ENCODE peak calls at places on chromosomes 1 and 21, in nine cellular contexts. One of them, this sample, is unnamed.

GRCh38 chr1:7636801-7637526 is 134.1 kb upstream of the VAMP3 start:
- DNase-seq in GM23338: no peak
- DNase-seq in fibroblast of mammary gland: no peak
- DNase-seq in breast epithelium: no peak
- DNase-seq in astrocyte of the spinal cord: no peak
- DNase-seq in A549: no peak
- DNase-seq in IMR-90: no peak
- DNase-seq in DND-41: no peak
- DNase-seq in GM12878: no peak
- DNase-seq in this sample: no peak

GRCh38 chr1:25017436-25018109 is 87.5 kb upstream of the RUNX3 start:
- DNase-seq in GM23338: peak
- DNase-seq in fibroblast of mammary gland: peak
- DNase-seq in breast epithelium: no peak
- DNase-seq in astrocyte of the spinal cord: peak
- DNase-seq in A549: no peak
- DNase-seq in IMR-90: peak
- DNase-seq in DND-41: no peak
- DNase-seq in GM12878: no peak
- DNase-seq in this sample: no peak

GRCh38 chr1:201376464-201377374 is 761 bp downstream of the TNNT2 start:
- DNase-seq in GM23338: peak
- DNase-seq in fibroblast of mammary gland: peak
- DNase-seq in breast epithelium: no peak
- DNase-seq in astrocyte of the spinal cord: peak
- DNase-seq in A549: peak
- DNase-seq in IMR-90: peak
- DNase-seq in DND-41: no peak
- DNase-seq in GM12878: no peak
- DNase-seq in this sample: peak

GRCh38 chr21:31352841-31353240 is 8.8 kb upstream of the TIAM1 start:
- DNase-seq in GM23338: no peak
- DNase-seq in fibroblast of mammary gland: no peak
- DNase-seq in breast epithelium: no peak
- DNase-seq in astrocyte of the spinal cord: no peak
- DNase-seq in A549: no peak
- DNase-seq in IMR-90: no peak
- DNase-seq in DND-41: no peak
- DNase-seq in GM12878: no peak
- DNase-seq in this sample: no peak

GRCh38 chr1:236156512-236157208 is 14.3 kb downstream of the GPR137B start:
- DNase-seq in GM23338: no peak
- DNase-seq in fibroblast of mammary gland: no peak
- DNase-seq in breast epithelium: no peak
- DNase-seq in astrocyte of the spinal cord: no peak
- DNase-seq in A549: no peak
- DNase-seq in IMR-90: no peak
- DNase-seq in DND-41: no peak
- DNase-seq in GM12878: peak
- DNase-seq in this sample: peak

GRCh38 chr1:205237526-205238484 is 10.1 kb downstream of the TMCC2 start:
- DNase-seq in GM23338: no peak
- DNase-seq in fibroblast of mammary gland: no peak
- DNase-seq in breast epithelium: no peak
- DNase-seq in astrocyte of the spinal cord: no peak
- DNase-seq in A549: no peak
- DNase-seq in IMR-90: no peak
- DNase-seq in DND-41: no peak
- DNase-seq in GM12878: no peak
- DNase-seq in this sample: peak

GRCh38 chr1:55337801-55338447 is 122.8 kb upstream of the USP24 start:
- DNase-seq in GM23338: peak
- DNase-seq in fibroblast of mammary gland: peak
- DNase-seq in breast epithelium: no peak
- DNase-seq in astrocyte of the spinal cord: peak
- DNase-seq in A549: peak
- DNase-seq in IMR-90: peak
- DNase-seq in DND-41: no peak
- DNase-seq in GM12878: peak
- DNase-seq in this sample: peak

GRCh38 chr1:198687429-198687828 is 48.6 kb downstream of the PTPRC start:
- DNase-seq in GM23338: no peak
- DNase-seq in fibroblast of mammary gland: no peak
- DNase-seq in breast epithelium: no peak
- DNase-seq in astrocyte of the spinal cord: no peak
- DNase-seq in A549: no peak
- DNase-seq in IMR-90: no peak
- DNase-seq in DND-41: no peak
- DNase-seq in GM12878: no peak
- DNase-seq in this sample: no peak

GRCh38 chr1:86082183-86082582 is 74.4 kb downstream of the COL24A1 start:
- DNase-seq in GM23338: peak
- DNase-seq in fibroblast of mammary gland: peak
- DNase-seq in breast epithelium: no peak
- DNase-seq in astrocyte of the spinal cord: no peak
- DNase-seq in A549: peak
- DNase-seq in IMR-90: no peak
- DNase-seq in DND-41: no peak
- DNase-seq in GM12878: no peak
- DNase-seq in this sample: no peak

GRCh38 chr1:243924188-243924587 is 74.1 kb upstream of the AKT3 start:
- DNase-seq in GM23338: no peak
- DNase-seq in fibroblast of mammary gland: peak
- DNase-seq in breast epithelium: no peak
- DNase-seq in astrocyte of the spinal cord: peak
- DNase-seq in A549: no peak
- DNase-seq in IMR-90: peak
- DNase-seq in DND-41: no peak
- DNase-seq in GM12878: no peak
- DNase-seq in this sample: no peak

GRCh38 chr1:58649555-58649954 is 50.3 kb downstream of the MYSM1 start:
- DNase-seq in GM23338: no peak
- DNase-seq in fibroblast of mammary gland: no peak
- DNase-seq in breast epithelium: no peak
- DNase-seq in astrocyte of the spinal cord: no peak
- DNase-seq in A549: no peak
- DNase-seq in IMR-90: no peak
- DNase-seq in DND-41: no peak
- DNase-seq in GM12878: no peak
- DNase-seq in this sample: no peak

DNA sequence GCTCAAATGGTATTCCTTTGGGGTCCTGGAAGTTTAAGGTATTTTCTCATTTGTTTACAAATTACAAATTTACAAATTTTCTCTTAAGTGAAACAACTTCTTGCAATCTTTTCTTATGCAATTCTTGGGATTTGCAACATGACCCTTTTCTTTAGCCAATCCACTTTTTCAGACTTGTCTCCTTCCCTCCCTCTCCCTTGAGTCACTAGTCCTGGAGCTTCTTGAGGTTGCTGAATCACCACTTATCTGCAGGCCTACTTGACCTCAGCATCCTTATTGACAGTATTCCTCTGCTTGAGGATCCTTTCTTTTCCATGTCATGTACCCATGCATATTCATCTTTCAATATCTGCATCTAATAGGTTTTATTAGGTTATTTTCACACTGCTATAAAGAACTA is 302.8 kb upstream of the ADAMTS5 start:
- DNase-seq in GM23338: no peak
- DNase-seq in fibroblast of mammary gland: peak
- DNase-seq in breast epithelium: no peak
- DNase-seq in astrocyte of the spinal cord: peak
- DNase-seq in A549: no peak
- DNase-seq in IMR-90: peak
- DNase-seq in DND-41: no peak
- DNase-seq in GM12878: no peak
- DNase-seq in this sample: no peak
- TF ChIP-seq CTCF in GM23338: no peak
- TF ChIP-seq CTCF in fibroblast of mammary gland: no peak
- TF ChIP-seq CTCF in breast epithelium: no peak
- TF ChIP-seq CTCF in astrocyte of the spinal cord: no peak
- TF ChIP-seq CTCF in A549: no peak
- TF ChIP-seq CTCF in IMR-90: no peak
- TF ChIP-seq CTCF in DND-41: no peak
- TF ChIP-seq CTCF in GM12878: no peak
- TF ChIP-seq CTCF in this sample: no peak

GRCh38 chr1:16145988-16146887 is 9.6 kb downstream of the EPHA2 start:
- DNase-seq in GM23338: peak
- DNase-seq in fibroblast of mammary gland: peak
- DNase-seq in breast epithelium: peak
- DNase-seq in astrocyte of the spinal cord: peak
- DNase-seq in A549: peak
- DNase-seq in IMR-90: peak
- DNase-seq in DND-41: no peak
- DNase-seq in GM12878: no peak
- DNase-seq in this sample: peak

GRCh38 chr1:16143566-16144324 is 12.1 kb downstream of the EPHA2 start:
- DNase-seq in GM23338: no peak
- DNase-seq in fibroblast of mammary gland: no peak
- DNase-seq in breast epithelium: no peak
- DNase-seq in astrocyte of the spinal cord: peak
- DNase-seq in A549: peak
- DNase-seq in IMR-90: no peak
- DNase-seq in DND-41: peak
- DNase-seq in GM12878: no peak
- DNase-seq in this sample: no peak

GRCh38 chr1:16143005-16143565 is 12.8 kb downstream of the EPHA2 start:
- DNase-seq in GM23338: no peak
- DNase-seq in fibroblast of mammary gland: no peak
- DNase-seq in breast epithelium: no peak
- DNase-seq in astrocyte of the spinal cord: no peak
- DNase-seq in A549: no peak
- DNase-seq in IMR-90: no peak
- DNase-seq in DND-41: no peak
- DNase-seq in GM12878: no peak
- DNase-seq in this sample: no peak

GRCh38 chr1:16145030-16145987 is 10.6 kb downstream of the EPHA2 start:
- DNase-seq in GM23338: peak
- DNase-seq in fibroblast of mammary gland: peak
- DNase-seq in breast epithelium: peak
- DNase-seq in astrocyte of the spinal cord: peak
- DNase-seq in A549: peak
- DNase-seq in IMR-90: peak
- DNase-seq in DND-41: no peak
- DNase-seq in GM12878: no peak
- DNase-seq in this sample: no peak

GRCh38 chr1:16144325-16145029 is 11.4 kb downstream of the EPHA2 start:
- DNase-seq in GM23338: no peak
- DNase-seq in fibroblast of mammary gland: no peak
- DNase-seq in breast epithelium: no peak
- DNase-seq in astrocyte of the spinal cord: no peak
- DNase-seq in A549: peak
- DNase-seq in IMR-90: no peak
- DNase-seq in DND-41: no peak
- DNase-seq in GM12878: no peak
- DNase-seq in this sample: no peak
- H3K4me3 ChIP-seq in GM23338: peak
- H3K4me3 ChIP-seq in fibroblast of mammary gland: no peak
- H3K4me3 ChIP-seq in breast epithelium: no peak
- H3K4me3 ChIP-seq in astrocyte of the spinal cord: no peak
- H3K4me3 ChIP-seq in A549: peak
- H3K4me3 ChIP-seq in IMR-90: no peak
- H3K4me3 ChIP-seq in DND-41: no peak
- H3K4me3 ChIP-seq in GM12878: no peak
- H3K4me3 ChIP-seq in this sample: no peak

GRCh38 chr1:209425959-209426358 is 157.6 kb upstream of the CAMK1G start:
- DNase-seq in GM23338: no peak
- DNase-seq in fibroblast of mammary gland: no peak
- DNase-seq in breast epithelium: no peak
- DNase-seq in astrocyte of the spinal cord: no peak
- DNase-seq in A549: no peak
- DNase-seq in IMR-90: no peak
- DNase-seq in DND-41: peak
- DNase-seq in GM12878: no peak
- DNase-seq in this sample: no peak

GRCh38 chr1:209428241-209428921 is 155.1 kb upstream of the CAMK1G start:
- DNase-seq in GM23338: peak
- DNase-seq in fibroblast of mammary gland: no peak
- DNase-seq in breast epithelium: peak
- DNase-seq in astrocyte of the spinal cord: no peak
- DNase-seq in A549: no peak
- DNase-seq in IMR-90: no peak
- DNase-seq in DND-41: no peak
- DNase-seq in GM12878: no peak
- DNase-seq in this sample: no peak

GRCh38 chr1:209430107-209430506 is 153.4 kb upstream of the CAMK1G start:
- DNase-seq in GM23338: no peak
- DNase-seq in fibroblast of mammary gland: no peak
- DNase-seq in breast epithelium: no peak
- DNase-seq in astrocyte of the spinal cord: no peak
- DNase-seq in A549: no peak
- DNase-seq in IMR-90: no peak
- DNase-seq in DND-41: no peak
- DNase-seq in GM12878: no peak
- DNase-seq in this sample: no peak

GRCh38 chr1:209427811-209428210 is 155.7 kb upstream of the CAMK1G start:
- DNase-seq in GM23338: peak
- DNase-seq in fibroblast of mammary gland: no peak
- DNase-seq in breast epithelium: peak
- DNase-seq in astrocyte of the spinal cord: no peak
- DNase-seq in A549: no peak
- DNase-seq in IMR-90: no peak
- DNase-seq in DND-41: no peak
- DNase-seq in GM12878: no peak
- DNase-seq in this sample: no peak

GRCh38 chr1:209427277-209427676 is 156.2 kb upstream of the CAMK1G start:
- DNase-seq in GM23338: no peak
- DNase-seq in fibroblast of mammary gland: no peak
- DNase-seq in breast epithelium: no peak
- DNase-seq in astrocyte of the spinal cord: no peak
- DNase-seq in A549: no peak
- DNase-seq in IMR-90: no peak
- DNase-seq in DND-41: no peak
- DNase-seq in GM12878: no peak
- DNase-seq in this sample: no peak
- TF ChIP-seq CTCF in GM23338: no peak
- TF ChIP-seq CTCF in fibroblast of mammary gland: no peak
- TF ChIP-seq CTCF in breast epithelium: no peak
- TF ChIP-seq CTCF in astrocyte of the spinal cord: no peak
- TF ChIP-seq CTCF in A549: no peak
- TF ChIP-seq CTCF in IMR-90: no peak
- TF ChIP-seq CTCF in DND-41: no peak
- TF ChIP-seq CTCF in GM12878: no peak
- TF ChIP-seq CTCF in this sample: no peak

DNA sequence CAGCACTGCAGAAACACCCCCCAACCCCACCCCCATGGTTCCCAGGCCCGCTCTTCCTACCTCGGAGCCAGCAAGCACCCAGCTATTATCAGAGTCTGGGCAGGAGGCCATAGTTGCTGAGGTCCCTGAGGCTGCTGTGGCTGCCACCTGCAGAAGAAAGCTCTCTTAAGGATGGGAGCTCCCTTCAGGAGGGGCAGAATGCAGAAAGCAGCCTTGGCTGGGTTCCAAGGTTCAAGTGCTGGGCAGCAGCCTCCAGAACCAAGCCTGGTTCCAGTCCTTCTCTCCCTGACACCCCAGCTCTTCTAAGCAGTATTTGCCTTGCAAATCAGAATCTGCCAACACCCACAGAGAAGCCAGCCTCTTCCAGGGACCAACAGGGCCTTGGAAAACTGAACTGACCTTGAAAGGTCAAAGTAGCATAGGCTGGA is 2.3 kb downstream of the PBXIP1 start:
- DNase-seq in GM23338: no peak
- DNase-seq in fibroblast of mammary gland: no peak
- DNase-seq in breast epithelium: no peak
- DNase-seq in astrocyte of the spinal cord: no peak
- DNase-seq in A549: no peak
- DNase-seq in IMR-90: no peak
- DNase-seq in DND-41: no peak
- DNase-seq in GM12878: no peak
- DNase-seq in this sample: no peak
- H3K4me3 ChIP-seq in GM23338: no peak
- H3K4me3 ChIP-seq in fibroblast of mammary gland: no peak
- H3K4me3 ChIP-seq in breast epithelium: no peak
- H3K4me3 ChIP-seq in astrocyte of the spinal cord: no peak
- H3K4me3 ChIP-seq in A549: no peak
- H3K4me3 ChIP-seq in IMR-90: no peak
- H3K4me3 ChIP-seq in DND-41: no peak
- H3K4me3 ChIP-seq in GM12878: no peak
- H3K4me3 ChIP-seq in this sample: no peak

This sample was measured in GM12865.